ENCODE peak calls at places on chromosomes 13 and 19, in seven cellular contexts. One of them, this sample, is unnamed.
A peak's percentile ranks its signal among the peaks of the same experiment; 100 is the strongest.

GRCh38 chr19:7168941-7169340 is 99.4 kb downstream of the ZNF557 start:
- DNase-seq in H1: no peak
- DNase-seq in HepG2: no peak
- DNase-seq in SK-N-SH: no peak
- DNase-seq in HCT116: no peak
- DNase-seq in K562: no peak
- DNase-seq in GM12878: no peak
- DNase-seq in this sample: no peak

GRCh38 chr19:5478241-5478924 is 23.2 kb downstream of the ZNRF4 start:
- DNase-seq in H1: no peak
- DNase-seq in HepG2: no peak
- DNase-seq in SK-N-SH: peak; percentile 54
- DNase-seq in HCT116: no peak
- DNase-seq in K562: no peak
- DNase-seq in GM12878: no peak
- DNase-seq in this sample: no peak

GRCh38 chr19:1429750-1430149 is 8.4 kb upstream of the RPS15 start:
- DNase-seq in H1: no peak
- DNase-seq in HepG2: no peak
- DNase-seq in SK-N-SH: no peak
- DNase-seq in HCT116: no peak
- DNase-seq in K562: no peak
- DNase-seq in GM12878: no peak
- DNase-seq in this sample: no peak

GRCh38 chr19:1112254-1113208 is 8.7 kb downstream of the GPX4 start:
- DNase-seq in H1: no peak
- DNase-seq in HepG2: no peak
- DNase-seq in SK-N-SH: peak; percentile 79
- DNase-seq in HCT116: no peak
- DNase-seq in K562: peak; percentile 91
- DNase-seq in GM12878: no peak
- DNase-seq in this sample: peak; percentile 93

GRCh38 chr19:32233091-32233490 is 112.3 kb upstream of the ZNF507 start:
- DNase-seq in H1: peak; percentile 27
- DNase-seq in HepG2: no peak
- DNase-seq in SK-N-SH: no peak
- DNase-seq in HCT116: no peak
- DNase-seq in K562: no peak
- DNase-seq in GM12878: no peak
- DNase-seq in this sample: no peak

GRCh38 chr19:57664269-57665127 is 4.2 kb upstream of the ZSCAN4 start:
- DNase-seq in H1: peak; percentile 83
- DNase-seq in HepG2: peak; percentile 39
- DNase-seq in SK-N-SH: peak; percentile 89
- DNase-seq in HCT116: no peak
- DNase-seq in K562: peak; percentile 58
- DNase-seq in GM12878: no peak
- DNase-seq in this sample: peak; percentile 32

GRCh38 chr13:36090592-36090991 is 40.6 kb downstream of the DCLK1 start:
- DNase-seq in H1: no peak
- DNase-seq in HepG2: no peak
- DNase-seq in SK-N-SH: no peak
- DNase-seq in HCT116: no peak
- DNase-seq in K562: no peak
- DNase-seq in GM12878: no peak
- DNase-seq in this sample: no peak

GRCh38 chr13:19665427-19665859 is 32.0 kb downstream of the MPHOSPH8 start:
- DNase-seq in H1: no peak
- DNase-seq in HepG2: no peak
- DNase-seq in SK-N-SH: peak; percentile 38
- DNase-seq in HCT116: no peak
- DNase-seq in K562: no peak
- DNase-seq in GM12878: no peak
- DNase-seq in this sample: no peak

GRCh38 chr19:19320362-19321142 is at the start of the genes MAU2 and SUGP1:
- DNase-seq in H1: peak; percentile 89
- DNase-seq in HepG2: peak; percentile 92
- DNase-seq in SK-N-SH: peak; percentile 96
- DNase-seq in HCT116: peak; percentile 87
- DNase-seq in K562: peak; percentile 90
- DNase-seq in GM12878: peak; percentile 80
- DNase-seq in this sample: peak; percentile 93

GRCh38 chr13:99231726-99232125 is 26.5 kb downstream of the GPR18 start:
- DNase-seq in H1: no peak
- DNase-seq in HepG2: no peak
- DNase-seq in SK-N-SH: no peak
- DNase-seq in HCT116: no peak
- DNase-seq in K562: no peak
- DNase-seq in GM12878: no peak
- DNase-seq in this sample: no peak

GRCh38 chr19:43462383-43462782 is 3.0 kb downstream of the LYPD3 start:
- DNase-seq in H1: no peak
- DNase-seq in HepG2: no peak
- DNase-seq in SK-N-SH: no peak
- DNase-seq in HCT116: no peak
- DNase-seq in K562: no peak
- DNase-seq in GM12878: no peak
- DNase-seq in this sample: no peak

GRCh38 chr19:8512115-8512967 is 1.6 kb downstream of the ZNF414 start:
- DNase-seq in H1: peak; percentile 84
- DNase-seq in HepG2: peak; percentile 60
- DNase-seq in SK-N-SH: peak; percentile 87
- DNase-seq in HCT116: peak; percentile 67
- DNase-seq in K562: peak; percentile 92
- DNase-seq in GM12878: no peak
- DNase-seq in this sample: peak; percentile 79

GRCh38 chr13:20387441-20387971 is 138.2 kb downstream of the CRYL1 start:
- DNase-seq in H1: no peak
- DNase-seq in HepG2: no peak
- DNase-seq in SK-N-SH: no peak
- DNase-seq in HCT116: no peak
- DNase-seq in K562: no peak
- DNase-seq in GM12878: no peak
- DNase-seq in this sample: no peak

GRCh38 chr19:402786-403185 is 6.2 kb downstream of the C2CD4C start:
- DNase-seq in H1: peak; percentile 39
- DNase-seq in HepG2: no peak
- DNase-seq in SK-N-SH: no peak
- DNase-seq in HCT116: no peak
- DNase-seq in K562: no peak
- DNase-seq in GM12878: no peak
- DNase-seq in this sample: no peak

DNA sequence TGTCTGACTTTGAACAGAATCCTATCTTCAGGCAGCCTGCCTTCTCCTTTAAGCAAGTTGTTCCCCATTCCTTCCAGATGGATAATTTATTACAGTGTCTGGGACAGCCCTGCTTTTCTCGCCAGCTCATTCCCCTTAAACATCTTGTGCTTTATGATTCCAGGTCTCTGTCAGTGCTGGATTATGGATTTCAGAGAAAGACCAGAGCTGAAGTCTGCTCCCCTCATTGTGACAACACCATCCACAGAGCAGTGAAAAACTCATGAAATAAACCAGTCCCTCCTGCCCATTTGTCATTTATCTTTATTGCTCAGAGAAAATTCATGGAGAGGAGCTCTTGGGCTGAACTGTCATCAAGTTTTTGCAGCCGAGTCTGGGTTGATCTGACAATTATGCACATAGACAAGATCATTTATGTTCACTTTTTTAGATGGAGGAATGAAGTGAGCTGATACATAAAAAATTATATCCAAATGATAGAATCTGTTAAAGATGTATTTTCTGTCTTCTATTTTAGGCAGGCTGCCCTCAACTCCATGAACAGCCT is 92.8 kb upstream of the GPR12 start:
- DNase-seq in H1: no peak
- DNase-seq in HepG2: no peak
- DNase-seq in SK-N-SH: peak; percentile 67
- DNase-seq in HCT116: no peak
- DNase-seq in K562: no peak
- DNase-seq in GM12878: no peak
- DNase-seq in this sample: no peak
- TF ChIP-seq JUND in H1: no peak
- TF ChIP-seq JUND in HepG2: no peak
- TF ChIP-seq JUND in SK-N-SH: no peak
- TF ChIP-seq JUND in HCT116: no peak
- TF ChIP-seq JUND in K562: no peak
- TF ChIP-seq JUND in GM12878: no peak
- TF ChIP-seq JUND in this sample: no peak

GRCh38 chr19:3683866-3684816 is 16.1 kb downstream of the PIP5K1C start:
- DNase-seq in H1: no peak
- DNase-seq in HepG2: no peak
- DNase-seq in SK-N-SH: no peak
- DNase-seq in HCT116: no peak
- DNase-seq in K562: peak; percentile 86
- DNase-seq in GM12878: no peak
- DNase-seq in this sample: no peak
- TF ChIP-seq JUND in H1: no peak
- TF ChIP-seq JUND in HepG2: no peak
- TF ChIP-seq JUND in SK-N-SH: no peak
- TF ChIP-seq JUND in HCT116: no peak
- TF ChIP-seq JUND in K562: peak; percentile 76
- TF ChIP-seq JUND in GM12878: no peak
- TF ChIP-seq JUND in this sample: no peak

GRCh38 chr13:47337781-47338507 is 441.1 kb upstream of the HTR2A start:
- DNase-seq in H1: no peak
- DNase-seq in HepG2: no peak
- DNase-seq in SK-N-SH: no peak
- DNase-seq in HCT116: no peak
- DNase-seq in K562: no peak
- DNase-seq in GM12878: no peak
- DNase-seq in this sample: no peak

GRCh38 chr13:47327856-47328255 is 431.0 kb upstream of the HTR2A start:
- DNase-seq in H1: no peak
- DNase-seq in HepG2: no peak
- DNase-seq in SK-N-SH: no peak
- DNase-seq in HCT116: no peak
- DNase-seq in K562: no peak
- DNase-seq in GM12878: no peak
- DNase-seq in this sample: no peak

GRCh38 chr13:47334173-47334572 is 437.3 kb upstream of the HTR2A start:
- DNase-seq in H1: no peak
- DNase-seq in HepG2: no peak
- DNase-seq in SK-N-SH: no peak
- DNase-seq in HCT116: no peak
- DNase-seq in K562: no peak
- DNase-seq in GM12878: no peak
- DNase-seq in this sample: no peak

GRCh38 chr13:47330031-47330430 is 433.2 kb upstream of the HTR2A start:
- DNase-seq in H1: no peak
- DNase-seq in HepG2: no peak
- DNase-seq in SK-N-SH: no peak
- DNase-seq in HCT116: no peak
- DNase-seq in K562: no peak
- DNase-seq in GM12878: no peak
- DNase-seq in this sample: no peak

DNA sequence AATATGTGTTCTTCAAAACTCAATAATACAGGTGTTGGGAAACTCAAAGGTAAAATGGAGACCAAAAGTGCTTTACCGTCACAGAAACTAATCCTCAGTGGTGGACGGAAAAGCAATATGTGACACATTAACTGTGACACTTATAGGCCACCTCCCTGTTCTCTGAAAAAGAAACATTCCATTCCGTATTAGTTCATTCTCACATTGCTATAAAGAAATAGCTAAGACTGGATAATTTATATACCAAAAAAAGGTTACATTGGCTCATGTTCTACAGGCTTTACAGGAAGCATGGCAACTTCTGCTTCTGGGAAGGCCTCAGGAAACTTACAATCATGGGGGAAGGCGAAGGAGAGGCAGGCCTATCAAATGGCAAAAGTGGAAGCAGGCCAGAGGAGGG is 435.3 kb upstream of the HTR2A start:
- DNase-seq in H1: no peak
- DNase-seq in HepG2: no peak
- DNase-seq in SK-N-SH: no peak
- DNase-seq in HCT116: no peak
- DNase-seq in K562: no peak
- DNase-seq in GM12878: no peak
- DNase-seq in this sample: no peak
- TF ChIP-seq JUND in H1: no peak
- TF ChIP-seq JUND in HepG2: no peak
- TF ChIP-seq JUND in SK-N-SH: no peak
- TF ChIP-seq JUND in HCT116: no peak
- TF ChIP-seq JUND in K562: no peak
- TF ChIP-seq JUND in GM12878: no peak
- TF ChIP-seq JUND in this sample: no peak

DNA sequence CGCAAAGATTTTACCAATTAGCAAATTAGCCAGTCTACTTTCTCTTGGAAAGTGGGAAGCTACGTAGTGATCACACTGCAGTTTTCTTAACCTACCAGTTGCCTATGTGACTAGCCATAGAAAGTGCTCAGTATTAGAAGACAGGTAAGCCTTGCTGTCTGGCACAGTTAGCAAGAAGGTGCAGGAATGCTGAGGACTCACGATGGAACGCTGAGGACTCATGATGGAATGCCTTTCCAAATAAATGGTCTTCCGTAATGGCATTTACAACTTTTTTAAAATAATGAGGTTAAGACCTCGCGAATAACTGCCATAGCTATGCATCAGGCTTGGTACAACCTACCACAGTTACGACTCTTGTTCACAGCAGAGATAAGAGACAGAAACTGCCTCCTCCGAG is 1645.6 kb upstream of the MIR17HG start:
- DNase-seq in H1: no peak
- DNase-seq in HepG2: no peak
- DNase-seq in SK-N-SH: no peak
- DNase-seq in HCT116: no peak
- DNase-seq in K562: no peak
- DNase-seq in GM12878: no peak
- DNase-seq in this sample: no peak
- TF ChIP-seq JUND in H1: no peak
- TF ChIP-seq JUND in HepG2: no peak
- TF ChIP-seq JUND in SK-N-SH: no peak
- TF ChIP-seq JUND in HCT116: no peak
- TF ChIP-seq JUND in K562: no peak
- TF ChIP-seq JUND in GM12878: no peak
- TF ChIP-seq JUND in this sample: no peak